ENCODE peak calls at places on chromosomes 5 and 9, in eight cellular contexts. H, S, U, A, O, I, Q and Y are unnamed samples.

GRCh38 chr9:78314953-78315870 is 18.3 kb downstream of the PSAT1 start:
- DNase-seq in I (no peak), O (no peak), H (no peak), A (no peak), S (no peak), Q (no peak), U (no peak), Y (no peak)

GRCh38 chr5:163362806-163363788 is 74.3 kb upstream of the CCNG1 start:
- DNase-seq in H (no peak), I (no peak), S (no peak), A (no peak), Q (no peak), O (no peak), U (no peak), Y (no peak)

GRCh38 chr5:181151146-181151545 is 3.8 kb downstream of the OR2V2 start:
- DNase-seq in U (no peak), S (no peak), H (peak), A (no peak), Q (no peak), I (no peak), O (no peak), Y (peak)

GRCh38 chr5:43106290-43106638 is 14.4 kb upstream of the ZNF131 start:
- DNase-seq in I (no peak), U (no peak), Q (no peak), S (no peak), O (no peak), A (no peak), H (no peak), Y (no peak)

GRCh38 chr9:137613259-137613658 is 5.5 kb upstream of the EHMT1 start:
- DNase-seq in I (no peak), A (no peak), S (no peak), Q (no peak), H (no peak), O (no peak), U (no peak), Y (no peak)

GRCh38 chr5:150945947-150946346 is 41.2 kb upstream of the ZNF300 start:
- DNase-seq in Q (no peak), I (no peak), S (no peak), O (no peak), U (no peak), A (no peak), H (no peak), Y (no peak)

GRCh38 chr9:14306672-14307646 is 7.0 kb downstream of the NFIB start:
- DNase-seq in H (no peak), S (no peak), U (no peak), O (no peak), A (no peak), Q (peak), I (no peak), Y (no peak)

GRCh38 chr5:179319741-179320281 is 25.4 kb downstream of the ADAMTS2 start:
- DNase-seq in O (peak), Q (no peak), S (no peak), U (no peak), A (no peak), I (no peak), H (no peak), Y (no peak)

GRCh38 chr9:134811673-134812668 is 68.6 kb upstream of the FCN2 start:
- DNase-seq in S (no peak), O (no peak), H (no peak), Q (no peak), I (no peak), U (no peak), A (no peak), Y (peak)

GRCh38 chr5:40871177-40871576 is 30.0 kb downstream of the CARD6 start:
- DNase-seq in S (no peak), U (no peak), A (no peak), Q (no peak), I (no peak), H (no peak), O (no peak), Y (no peak)

GRCh38 chr5:132215329-132215728 is 12.3 kb downstream of the P4HA2 start:
- DNase-seq in H (peak), I (no peak), U (peak), A (no peak), Q (peak), S (no peak), O (peak), Y (peak)